ENCODE peak calls at places on chromosomes 1 and 21, in seven cellular contexts. Q, C, A, L, Z, B and S are unnamed samples.

GRCh38 chr1:209349372-209350324 is 233.9 kb upstream of the CAMK1G start:
- DNase-seq in Q (no peak), C (no peak), A (no peak), L (no peak), Z (no peak), B (no peak), S (no peak)

GRCh38 chr1:64308856-64309255 is 105.4 kb downstream of the UBE2U start:
- DNase-seq in Q (no peak), C (peak; percentile 96), A (no peak), L (no peak), Z (no peak), B (no peak), S (no peak)

GRCh38 chr1:167374014-167374413 is 144.3 kb downstream of the CD247 start:
- DNase-seq in Q (no peak), C (no peak), A (no peak), L (no peak), Z (no peak), B (no peak), S (no peak)

GRCh38 chr1:183887826-183888819 is 83.2 kb downstream of the RGL1 start:
- DNase-seq in Q (no peak), C (no peak), A (no peak), L (no peak), Z (no peak), B (no peak), S (no peak)

GRCh38 chr1:221394011-221394544 is 347.8 kb downstream of the DUSP10 start:
- DNase-seq in Q (no peak), C (peak; percentile 43), A (no peak), L (no peak), Z (no peak), B (no peak), S (no peak)

GRCh38 chr1:197467881-197468280 is 199.8 kb downstream of the CRB1 start:
- DNase-seq in Q (no peak), C (no peak), A (no peak), L (no peak), Z (no peak), B (no peak), S (no peak)

GRCh38 chr1:7407547-7407895 is 363.6 kb upstream of the VAMP3 start:
- DNase-seq in Q (peak; percentile 58), C (no peak), A (no peak), L (no peak), Z (no peak), B (no peak), S (peak; percentile 68)

GRCh38 chr1:18557621-18558465 is 72.8 kb upstream of the PAX7 start:
- DNase-seq in Q (no peak), C (peak; percentile 47), A (peak; percentile 22), L (no peak), Z (no peak), B (no peak), S (no peak)

GRCh38 chr1:60942896-60943633 is 139.3 kb upstream of the NFIA start:
- DNase-seq in Q (no peak), C (no peak), A (no peak), L (no peak), Z (no peak), B (no peak), S (no peak)

GRCh38 chr1:246947255-246947654 is 15.5 kb upstream of the AHCTF1 start:
- DNase-seq in Q (no peak), C (peak; percentile 18), A (peak; percentile 75), L (no peak), Z (no peak), B (no peak), S (no peak)

GRCh38 chr1:201299968-201300367 is 16.7 kb downstream of the PKP1 start:
- DNase-seq in Q (no peak), C (peak; percentile 97), A (peak; percentile 71), L (no peak), Z (peak; percentile 73), B (no peak), S (no peak)

GRCh38 chr1:88022507-88022906 is 661.6 kb upstream of the PKN2 start:
- DNase-seq in Q (no peak), C (no peak), A (no peak), L (no peak), Z (peak; percentile 21), B (no peak), S (no peak)

GRCh38 chr1:68600049-68600661 is 103.3 kb upstream of the DEPDC1 start:
- DNase-seq in Q (no peak), C (peak; percentile 8), A (peak; percentile 18), L (peak; percentile 7), Z (no peak), B (no peak), S (no peak)

GRCh38 chr1:9291914-9292360 is 757 bp upstream of the SPSB1 start:
- DNase-seq in Q (no peak), C (peak; percentile 65), A (peak; percentile 72), L (no peak), Z (no peak), B (no peak), S (no peak)

GRCh38 chr1:55185832-55186231 is 29.3 kb downstream of the USP24 start:
- DNase-seq in Q (no peak), C (no peak), A (no peak), L (no peak), Z (no peak), B (no peak), S (no peak)

GRCh38 chr1:208059328-208060017 is 148.5 kb upstream of the CD34 start:
- DNase-seq in Q (no peak), C (no peak), A (no peak), L (no peak), Z (no peak), B (no peak), S (no peak)

GRCh38 chr1:159854101-159854692 is 8.3 kb downstream of the VSIG8 start:
- DNase-seq in Q (no peak), C (no peak), A (peak; percentile 91), L (no peak), Z (peak; percentile 38), B (no peak), S (no peak)

GRCh38 chr1:206683313-206683712 is 1.4 kb upstream of the MAPKAPK2 start:
- DNase-seq in Q (no peak), C (no peak), A (no peak), L (no peak), Z (no peak), B (no peak), S (no peak)

GRCh38 chr1:61083799-61084385 is 1.5 kb downstream of the NFIA start:
- DNase-seq in Q (no peak), C (no peak), A (no peak), L (no peak), Z (no peak), B (peak; percentile 18), S (no peak)

GRCh38 chr1:28860332-28861073 is 48.5 kb downstream of the OPRD1 start:
- DNase-seq in Q (no peak), C (peak; percentile 78), A (no peak), L (peak; percentile 73), Z (no peak), B (no peak), S (no peak)

GRCh38 chr1:203186446-203187305 is at the start of gene CHI3L1:
- DNase-seq in Q (no peak), C (peak; percentile 8), A (peak; percentile 13), L (no peak), Z (no peak), B (no peak), S (no peak)

GRCh38 chr21:42056996-42057689 is 14.0 kb upstream of the UMODL1 start:
- DNase-seq in Q (no peak), C (peak; percentile 83), A (no peak), L (no peak), Z (peak; percentile 90), B (no peak), S (no peak)

DNA sequence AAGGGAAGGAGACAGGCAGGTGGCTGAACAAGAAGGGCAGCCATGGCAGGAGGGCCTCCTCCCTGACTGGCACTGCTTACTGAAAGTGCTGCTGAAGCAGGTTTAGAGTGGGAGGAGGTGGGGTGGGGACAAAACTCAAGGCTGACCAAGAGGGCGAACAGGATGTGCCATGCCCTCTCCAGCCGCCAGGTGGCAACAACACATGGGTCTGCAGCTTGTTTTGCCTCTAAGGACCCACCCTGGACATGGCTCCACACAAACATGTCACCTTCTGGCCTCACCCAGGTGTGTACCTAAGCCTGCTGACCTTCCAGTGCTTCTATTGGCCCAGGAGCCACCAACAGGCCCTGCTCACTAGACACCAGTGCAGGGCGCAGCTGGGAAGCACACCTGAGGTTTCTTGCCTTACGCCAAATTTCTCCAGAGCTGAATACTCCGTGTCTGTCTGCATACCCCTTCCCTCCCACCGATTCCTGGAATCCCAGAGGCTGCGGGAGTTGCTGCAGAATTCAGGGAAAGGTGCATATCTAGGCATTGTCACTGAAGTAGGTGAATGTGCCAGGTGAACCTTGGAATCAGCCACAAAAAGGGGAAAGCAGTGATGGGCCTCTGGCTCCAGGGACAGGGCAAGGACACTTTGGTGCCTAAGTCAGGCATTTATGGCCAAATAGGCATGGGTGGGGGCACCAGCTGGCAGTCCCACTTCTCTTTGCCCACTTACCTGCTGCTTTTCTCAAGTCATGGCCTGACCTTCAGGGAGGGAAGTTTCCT is 5.3 kb downstream of the PSRC1 start:
- DNase-seq in Q (no peak), C (peak; percentile 69), A (peak; percentile 84), L (peak; percentile 90), Z (peak; percentile 67), B (no peak), S (peak; percentile 88)
- TF ChIP-seq CTCF in Q (peak; percentile 89), C (peak; percentile 98), A (peak; percentile 92), L (peak; percentile 85), Z (peak; percentile 96), B (peak; percentile 85), S (peak; percentile 87)

DNA sequence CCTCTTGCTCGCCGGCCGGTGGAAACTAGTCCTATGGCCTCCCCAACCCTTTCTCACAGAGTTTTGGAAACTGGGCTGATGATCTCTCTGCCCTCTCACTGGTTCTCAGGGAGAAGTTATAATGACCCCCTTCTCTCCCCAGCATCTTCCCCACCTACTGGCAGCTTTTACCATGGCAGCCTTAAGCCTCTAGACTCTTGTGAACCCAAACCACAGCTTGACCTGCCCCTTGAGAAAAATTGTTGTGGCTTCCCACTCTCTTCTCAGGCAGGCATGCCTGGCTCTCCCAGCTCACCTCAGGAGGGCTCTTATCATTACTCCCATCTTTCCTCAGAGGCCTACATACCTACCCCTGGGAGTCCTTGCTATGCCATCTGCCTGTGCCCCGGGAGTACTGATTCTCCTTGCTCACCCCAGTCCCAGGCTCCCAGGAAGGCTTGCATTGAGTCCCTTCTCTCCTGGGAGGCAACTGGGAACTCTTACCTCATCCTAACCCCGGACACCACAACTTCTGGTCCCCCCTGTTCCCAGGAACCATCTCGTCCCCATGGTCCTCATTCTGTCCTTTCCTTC is 1.6 kb downstream of the NSUN4 start:
- DNase-seq in Q (no peak), C (no peak), A (no peak), L (peak; percentile 37), Z (no peak), B (no peak), S (no peak)
- TF ChIP-seq CTCF in Q (peak; percentile 52), C (peak; percentile 21), A (no peak), L (no peak), Z (peak; percentile 32), B (peak; percentile 36), S (peak; percentile 26)

GRCh38 chr1:34268311-34269042 is 91.8 kb downstream of the C1orf94 start:
- DNase-seq in Q (no peak), C (peak; percentile 10), A (no peak), L (no peak), Z (no peak), B (no peak), S (peak; percentile 57)
- TF ChIP-seq CTCF in Q (no peak), C (no peak), A (no peak), L (no peak), Z (no peak), B (no peak), S (no peak)

DNA sequence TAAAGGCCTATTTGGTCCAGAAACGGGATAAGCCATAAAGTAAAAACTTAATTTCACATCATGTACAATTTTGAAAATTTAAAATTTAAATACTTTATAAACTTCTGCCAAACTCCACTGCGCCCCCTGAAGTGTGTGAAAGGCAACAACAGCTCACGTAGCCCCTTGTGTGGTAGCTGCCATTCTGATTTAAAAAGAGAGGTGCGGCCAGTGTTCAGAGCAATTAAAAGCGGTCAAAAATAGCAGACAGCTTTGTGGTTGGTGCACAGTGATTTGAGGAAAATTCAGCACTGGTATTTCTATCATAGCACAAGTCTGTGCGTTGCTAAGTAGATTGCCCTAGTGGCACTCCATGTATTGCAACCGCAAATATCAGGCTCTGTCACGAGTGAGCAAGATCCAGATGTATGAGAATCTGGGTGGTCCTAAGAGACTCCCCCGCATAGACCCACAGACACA is 122.5 kb downstream of the ATG4C start:
- DNase-seq in Q (no peak), C (peak; percentile 3), A (no peak), L (peak; percentile 8), Z (no peak), B (no peak), S (no peak)
- TF ChIP-seq CTCF in Q (peak; percentile 78), C (peak; percentile 16), A (peak; percentile 3), L (no peak), Z (peak; percentile 57), B (peak; percentile 71), S (peak; percentile 41)